ENCODE peak calls at places on chromosomes 4 and X, in six cellular contexts. J, U, I, N, F and K are unnamed samples. For H3K27me3 and H3K4me1, the result is how much of the 10 kb centered on the place peaks cover.

GRCh38 chrX:77493677-77494553 is 46.7 kb downstream of the FGF16 start:
- DNase-seq in U (no peak), J (no peak), I (peak), N (no peak), F (no peak), K (peak)

GRCh38 chrX:1593286-1594271 is 2.2 kb downstream of the AKAP17A start:
- DNase-seq in I (no peak), U (peak), J (no peak), N (no peak), F (no peak), K (no peak)

GRCh38 chr4:146192060-146192459 is 16.5 kb downstream of the LSM6 start:
- DNase-seq in N (peak), U (no peak), J (no peak), I (peak), F (no peak), K (no peak)

GRCh38 chr4:1523907-1524636 is 117.8 kb upstream of the NKX1-1 start:
- DNase-seq in U (no peak), J (no peak), I (no peak), N (peak), F (peak), K (no peak)

GRCh38 chr4:177761692-177762091 is 319.5 kb upstream of the AGA start:
- DNase-seq in I (no peak), F (no peak), U (no peak), J (no peak), N (no peak), K (no peak)

GRCh38 chrX:46381630-46382029 is 163.6 kb downstream of the ZNF674 start:
- DNase-seq in I (no peak), U (no peak), N (no peak), F (no peak), J (no peak), K (peak)

GRCh38 chr4:172142331-172142738 is 329.1 kb downstream of the GALNTL6 start:
- DNase-seq in U (no peak), J (no peak), N (no peak), F (no peak), I (no peak), K (no peak)

GRCh38 chr4:124854968-124855367 is 142.4 kb upstream of the ANKRD50 start:
- DNase-seq in I (no peak), F (no peak), U (no peak), N (no peak), J (no peak), K (no peak)

GRCh38 chr4:166039822-166040221 is 166.8 kb downstream of the TLL1 start:
- DNase-seq in N (no peak), U (no peak), F (no peak), I (no peak), J (no peak), K (no peak)

GRCh38 chr4:119731146-119731742 is 102.6 kb upstream of the PDE5A start:
- DNase-seq in I (no peak), F (no peak), N (no peak), U (no peak), J (no peak), K (no peak)

GRCh38 chr4:20101831-20102230 is 149.9 kb upstream of the SLIT2 start:
- DNase-seq in J (no peak), N (no peak), F (no peak), I (no peak), U (no peak), K (no peak)

GRCh38 chr4:10405672-10406071 is 51.6 kb downstream of the ZNF518B start:
- DNase-seq in N (no peak), I (no peak), F (no peak), U (no peak), J (no peak), K (no peak)

GRCh38 chr4:151238477-151238876 is 38.5 kb upstream of the PRSS48 start:
- DNase-seq in I (no peak), J (no peak), N (no peak), U (no peak), F (no peak), K (no peak)

GRCh38 chr4:102503301-102503746 is 2.2 kb downstream of the NFKB1 start:
- DNase-seq in I (no peak), F (no peak), N (no peak), U (no peak), J (no peak), K (no peak)

GRCh38 chrX:151997539-151997938 is 23.1 kb upstream of the GABRE start:
- DNase-seq in J (no peak), N (no peak), U (no peak), I (no peak), F (no peak), K (no peak)

GRCh38 chr4:61468091-61468720 is 268.1 kb downstream of the ADGRL3 start:
- DNase-seq in N (no peak), U (no peak), J (no peak), F (no peak), I (no peak), K (no peak)

GRCh38 chr4:184807797-184808718 is 17.7 kb downstream of the ACSL1 start:
- DNase-seq in J (no peak), I (no peak), U (peak), N (peak), F (peak), K (no peak)

GRCh38 chr4:117157360-117157759 is 72.0 kb upstream of the TRAM1L1 start:
- DNase-seq in F (no peak), I (no peak), U (no peak), N (no peak), J (no peak), K (no peak)

GRCh38 chr4:153483432-153484418 is 17.6 kb downstream of the TMEM131L start:
- DNase-seq in U (no peak), F (no peak), J (no peak), N (no peak), I (no peak), K (no peak)

GRCh38 chr4:68651932-68652331 is 18.5 kb downstream of the UGT2B15 start:
- DNase-seq in J (no peak), F (no peak), U (no peak), I (no peak), N (no peak), K (no peak)

GRCh38 chr4:155271557-155271956 is 63.1 kb downstream of the NPY2R start:
- DNase-seq in F (no peak), N (no peak), I (no peak), U (no peak), J (no peak), K (no peak)

GRCh38 chr4:24644983-24645764 is 60.8 kb upstream of the DHX15 start:
- DNase-seq in I (no peak), J (no peak), F (no peak), N (no peak), U (no peak), K (no peak)

GRCh38 chr4:95545526-95545925 is 3.2 kb downstream of the UNC5C start:
- DNase-seq in F (no peak), J (no peak), N (no peak), I (no peak), U (no peak), K (peak)

GRCh38 chrX:123835661-123836371 is 24.0 kb upstream of the XIAP start:
- DNase-seq in J (no peak), N (no peak), I (no peak), F (no peak), U (no peak), K (no peak)

GRCh38 chr4:137700072-137700471 is 167.8 kb upstream of the PCDH18 start:
- DNase-seq in I (no peak), U (no peak), J (no peak), N (no peak), F (no peak), K (no peak)

GRCh38 chrX:69031971-69032391 is 133.3 kb downstream of the PJA1 start:
- DNase-seq in J (no peak), I (no peak), F (no peak), U (no peak), N (no peak), K (no peak)

GRCh38 chr4:142168181-142168580 is 531.8 kb downstream of the IL15 start:
- DNase-seq in N (no peak), U (no peak), I (no peak), J (no peak), F (no peak), K (no peak)

GRCh38 chr4:98055800-98056501 is 87.3 kb downstream of the STPG2 start:
- DNase-seq in F (no peak), N (no peak), I (no peak), U (no peak), J (no peak), K (peak)

GRCh38 chr4:118033148-118034060 is 882 bp upstream of the NDST3 start:
- DNase-seq in I (no peak), J (no peak), N (no peak), F (peak), U (peak), K (peak)

DNA sequence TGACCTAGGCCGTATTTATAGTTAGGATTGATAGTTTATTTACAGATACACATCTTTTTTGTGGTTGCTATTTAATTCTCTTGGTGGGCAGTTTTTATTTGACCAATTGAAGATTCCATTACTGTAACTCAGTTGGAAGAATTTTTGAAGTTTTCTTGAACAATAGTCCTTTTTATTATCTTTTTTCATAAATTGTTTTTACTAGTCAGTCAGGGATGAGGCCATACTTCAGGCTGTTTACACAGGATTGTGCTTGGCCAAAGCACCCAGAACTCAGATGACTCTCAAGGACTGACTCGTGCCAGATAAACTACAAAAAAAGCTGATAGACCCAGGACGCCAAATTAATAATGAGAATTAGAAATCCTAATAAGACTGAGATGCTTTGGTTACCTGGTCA is 7.0 kb downstream of the HERC3 start:
- DNase-seq in N (no peak), U (no peak), I (no peak), F (no peak), J (no peak), K (no peak)
- TF ChIP-seq CTCF in N (no peak), U (no peak), I (no peak), F (no peak), J (no peak), K (no peak)

GRCh38 chr4:26099967-26100366 is 185.9 kb downstream of the SMIM20 start:
- DNase-seq in F (no peak), N (no peak), I (no peak), U (no peak), J (no peak), K (no peak)
- H3K27me3 ChIP-seq in F (under half), N (under half), I (under half), U (under half), J (under half), K (under half)

GRCh38 chr4:143352720-143353119 is 16.0 kb downstream of the GAB1 start:
- DNase-seq in J (no peak), F (no peak), N (no peak), U (no peak), I (no peak), K (no peak)

GRCh38 chr4:143354990-143355389 is 18.3 kb downstream of the GAB1 start:
- DNase-seq in F (no peak), J (no peak), I (no peak), U (no peak), N (no peak), K (no peak)

GRCh38 chr4:143355540-143356217 is 19.0 kb downstream of the GAB1 start:
- DNase-seq in U (no peak), I (no peak), F (no peak), J (no peak), N (no peak), K (no peak)

GRCh38 chr4:143352052-143352451 is 15.4 kb downstream of the GAB1 start:
- DNase-seq in I (no peak), F (no peak), N (no peak), U (no peak), J (no peak), K (no peak)

GRCh38 chr4:143353797-143354196 is 17.1 kb downstream of the GAB1 start:
- DNase-seq in I (no peak), J (no peak), F (no peak), U (no peak), N (no peak), K (no peak)
- H3K4me1 ChIP-seq in I (under half), J (under half), F (half or more), U (half or more), N (half or more), K (under half)

DNA sequence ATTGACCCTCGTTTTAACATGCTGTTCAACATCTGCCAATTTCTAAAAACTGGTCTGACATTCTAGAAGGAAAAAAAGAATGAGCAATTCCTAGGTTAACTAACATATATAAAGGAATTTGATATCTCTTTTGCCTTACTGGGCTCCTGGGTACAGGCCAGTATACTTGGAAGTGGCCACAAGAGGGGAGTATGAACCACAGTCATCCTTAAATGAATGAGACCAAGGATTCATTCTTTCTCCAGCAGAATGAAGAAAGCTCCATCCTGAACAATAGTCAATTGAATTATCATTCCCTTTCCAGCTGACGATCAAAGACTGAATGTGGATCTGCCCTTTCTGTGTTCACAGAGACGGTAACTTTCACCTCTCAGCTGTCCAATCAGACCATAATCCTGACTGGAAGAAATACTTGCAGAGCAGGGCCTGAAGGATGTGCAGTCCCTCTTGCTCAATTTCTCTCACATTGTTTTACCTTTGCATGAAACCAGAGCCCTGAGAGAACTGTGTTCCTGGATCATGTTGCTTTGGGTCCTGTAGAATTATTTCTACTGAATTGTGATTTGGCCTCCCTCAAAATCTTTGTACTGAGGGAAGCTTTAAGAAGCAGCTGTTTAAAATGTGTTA is 14.8 kb upstream of the SPARCL1 start:
- DNase-seq in F (no peak), U (no peak), J (no peak), I (peak), N (no peak), K (peak)
- TF ChIP-seq CTCF in F (peak), U (peak), J (no peak), I (no peak), N (peak), K (peak)

DNA sequence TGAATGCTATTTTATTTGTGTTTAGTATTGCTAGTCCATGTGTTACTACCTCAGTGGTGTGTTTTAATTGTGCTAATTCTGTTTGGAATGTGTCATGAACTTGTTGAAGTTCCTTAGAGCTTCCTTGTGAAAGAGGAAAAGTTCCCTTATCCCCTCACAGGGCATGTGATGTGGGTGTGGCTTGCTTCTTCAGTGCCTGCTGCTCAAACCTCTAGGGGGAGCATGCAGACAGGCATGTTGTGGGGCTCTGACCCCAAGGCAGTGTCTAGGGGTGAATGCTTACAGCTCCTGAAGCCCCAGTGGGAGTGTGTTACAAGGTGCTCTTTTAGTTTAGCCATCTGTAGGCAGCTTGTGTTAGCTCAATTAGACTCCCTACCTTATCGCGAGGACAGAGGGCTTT is 86.5 kb downstream of the MAGED4 start:
- DNase-seq in F (no peak), J (no peak), N (no peak), I (no peak), U (no peak), K (peak)
- H3K27me3 ChIP-seq in F (under half), J (under half), N (under half), I (under half), U (under half), K (under half)

GRCh38 chrX:19800821-19801220 is 86.6 kb downstream of the SH3KBP1 start:
- DNase-seq in N (no peak), J (no peak), F (no peak), U (no peak), I (no peak), K (no peak)

GRCh38 chrX:19805054-19805690 is 82.2 kb downstream of the SH3KBP1 start:
- DNase-seq in N (no peak), I (no peak), U (no peak), J (no peak), F (no peak), K (no peak)

GRCh38 chrX:19807414-19807813 is 80.0 kb downstream of the SH3KBP1 start:
- DNase-seq in I (no peak), F (no peak), J (no peak), N (no peak), U (no peak), K (no peak)

GRCh38 chrX:19799319-19800182 is 87.8 kb downstream of the SH3KBP1 start:
- DNase-seq in F (no peak), J (peak), N (no peak), U (no peak), I (no peak), K (no peak)

DNA sequence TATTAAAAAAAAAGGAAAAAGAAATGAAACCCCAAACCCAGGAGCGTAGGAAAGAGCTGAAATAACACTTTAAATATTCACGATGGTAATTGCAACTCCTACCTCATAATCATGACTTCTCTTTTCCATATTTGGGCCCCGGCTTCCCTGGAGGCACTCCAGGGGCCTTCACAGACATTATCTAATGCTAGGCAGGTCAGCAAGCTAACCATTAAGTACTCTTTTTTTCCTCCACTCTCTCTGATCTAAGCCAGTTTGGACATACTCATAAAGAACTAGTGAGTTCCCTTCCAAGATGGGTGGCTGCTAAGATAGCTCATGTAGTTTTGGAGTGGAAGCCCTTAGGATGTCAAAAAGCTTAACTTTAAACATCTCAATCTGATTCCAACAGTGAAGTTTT is 83.2 kb downstream of the SH3KBP1 start:
- DNase-seq in F (no peak), I (no peak), N (no peak), J (no peak), U (no peak), K (no peak)
- H3K4me1 ChIP-seq in F (under half), I (under half), N (under half), J (under half), U (under half), K (under half)